ENCODE peak calls at places on chromosome X, in five cellular contexts. E is HFFc6, D is left lung, N is fibroblast of lung, Q is body of pancreas. T is an unnamed sample.
A peak's percentile ranks its signal among the peaks of the same experiment; 100 is the strongest.

GRCh38 chrX:40947276-40947675 is 138.0 kb upstream of the USP9X start:
- DNase-seq in E (peak; percentile 3), D (no peak), N (peak; percentile 38), Q (no peak), T (no peak)

GRCh38 chrX:54042609-54043010 is 1.7 kb downstream of the PHF8 start:
- DNase-seq in E (peak; percentile 39), D (peak; percentile 53), N (peak; percentile 57), Q (peak; percentile 19), T (peak; percentile 14)

GRCh38 chrX:154732421-154733071 is 18.3 kb downstream of the GAB3 start:
- DNase-seq in E (peak; percentile 17), D (peak; percentile 67), N (no peak), Q (no peak), T (no peak)

GRCh38 chrX:150038356-150038755 is 100.1 kb upstream of the EOLA2 start:
- DNase-seq in E (no peak), D (no peak), N (no peak), Q (no peak), T (no peak)

GRCh38 chrX:134969726-134970125 is 21.1 kb upstream of the SMIM10 start:
- DNase-seq in E (no peak), D (no peak), N (peak; percentile 39), Q (no peak), T (no peak)

GRCh38 chrX:69229436-69229835 is 64.2 kb upstream of the PJA1 start:
- DNase-seq in E (peak; percentile 82), D (no peak), N (no peak), Q (no peak), T (peak; percentile 10)

GRCh38 chrX:35842657-35843056 is 44.5 kb downstream of the MAGEB16 start:
- DNase-seq in E (no peak), D (no peak), N (no peak), Q (no peak), T (no peak)

GRCh38 chrX:124863303-124863702 is 456.4 kb upstream of the TEX13C start:
- DNase-seq in E (no peak), D (no peak), N (no peak), Q (no peak), T (no peak)

GRCh38 chrX:72180539-72180938 is 1.0 kb upstream of the PIN4 start:
- DNase-seq in E (no peak), D (no peak), N (no peak), Q (no peak), T (no peak)

GRCh38 chrX:21840199-21840557 is 761 bp downstream of the MBTPS2 start:
- DNase-seq in E (no peak), D (no peak), N (no peak), Q (no peak), T (no peak)

GRCh38 chrX:154370300-154370881 is 4.0 kb downstream of the FLNA start:
- DNase-seq in E (no peak), D (no peak), N (peak; percentile 47), Q (no peak), T (no peak)

GRCh38 chrX:68504237-68504636 is 5.4 kb downstream of the YIPF6 start:
- DNase-seq in E (peak; percentile 40), D (no peak), N (peak; percentile 67), Q (no peak), T (no peak)

GRCh38 chrX:68865300-68865699 is 36.5 kb downstream of the EFNB1 start:
- DNase-seq in E (no peak), D (no peak), N (no peak), Q (no peak), T (no peak)

GRCh38 chrX:137567474-137568232 is 1.7 kb downstream of the ZIC3 start:
- DNase-seq in E (no peak), D (no peak), N (no peak), Q (no peak), T (no peak)

GRCh38 chrX:3526084-3526483 is 179.6 kb upstream of the MXRA5 start:
- DNase-seq in E (peak; percentile 47), D (no peak), N (no peak), Q (no peak), T (no peak)

GRCh38 chrX:155954793-155955192 is 42.7 kb upstream of the IL9R start:
- DNase-seq in E (no peak), D (no peak), N (no peak), Q (no peak), T (no peak)

GRCh38 chrX:78514852-78515251 is 144.3 kb downstream of the RTL3 start:
- DNase-seq in E (no peak), D (no peak), N (no peak), Q (no peak), T (no peak)

DNA sequence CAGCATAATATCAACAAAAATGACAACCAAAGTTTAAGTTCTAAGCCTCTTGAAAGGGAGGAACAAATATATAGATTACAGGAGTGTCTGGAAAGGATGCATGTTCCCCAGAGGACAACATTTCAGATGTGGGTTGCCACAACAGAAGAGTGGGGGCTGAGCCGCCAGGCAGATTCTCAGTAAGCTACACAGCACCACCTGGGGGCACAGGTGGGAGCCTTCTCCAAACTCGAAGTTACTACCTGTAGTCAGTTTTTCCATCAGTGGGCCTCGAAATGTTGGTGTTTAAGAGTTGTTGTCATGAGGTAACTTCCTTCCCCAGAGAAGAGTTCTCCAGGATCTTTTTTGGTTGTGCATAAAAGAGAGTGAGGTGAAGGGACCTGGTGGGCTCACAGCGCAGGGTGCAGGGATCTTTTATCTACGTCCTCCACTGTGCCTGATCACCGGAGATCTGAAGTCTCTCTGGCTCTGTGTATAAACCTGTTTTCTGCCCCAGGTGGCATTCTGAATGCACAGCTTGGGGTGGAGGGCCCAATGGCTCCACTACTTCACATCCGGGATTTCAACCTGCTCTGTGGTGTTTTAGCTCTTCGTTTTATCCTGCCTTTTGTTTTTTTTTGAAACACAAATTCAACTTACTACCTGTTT is 58.4 kb upstream of the STS start:
- DNase-seq in E (no peak), D (no peak), N (no peak), Q (no peak), T (no peak)
- TF ChIP-seq CTCF in E (no peak), D (no peak), N (no peak), Q (no peak), T (peak; percentile 6)

GRCh38 chrX:97743014-97743413 is 859.3 kb downstream of the RPA4 start:
- DNase-seq in E (no peak), D (no peak), N (no peak), Q (peak; percentile 8), T (no peak)
- TF ChIP-seq CTCF in E (peak; percentile 14), D (no peak), N (no peak), Q (no peak), T (no peak)

GRCh38 chrX:14963447-14964236 is 90.4 kb downstream of the MOSPD2 start:
- DNase-seq in E (peak; percentile 70), D (no peak), N (peak; percentile 5), Q (no peak), T (peak; percentile 38)

DNA sequence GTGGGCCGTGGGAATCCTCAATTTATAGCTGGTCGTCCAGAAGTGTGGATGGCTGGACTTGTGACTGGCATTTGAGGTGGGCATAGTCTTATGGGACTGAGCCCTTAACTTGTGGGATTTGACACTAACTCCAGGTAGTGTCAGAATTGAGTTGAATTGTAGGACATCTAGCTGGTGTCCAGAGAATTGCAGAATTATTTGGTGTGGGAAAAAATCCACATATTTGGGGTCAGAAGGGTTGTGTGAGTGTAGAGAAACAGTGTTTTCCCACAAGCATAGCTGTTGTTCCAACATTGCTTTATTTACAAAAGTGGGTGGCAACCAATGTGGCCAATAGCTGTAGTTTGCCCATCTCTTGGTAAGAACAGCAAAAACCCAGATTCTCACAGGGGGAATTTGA is 91.3 kb downstream of the MOSPD2 start:
- DNase-seq in E (peak; percentile 52), D (no peak), N (peak; percentile 11), Q (no peak), T (peak; percentile 16)
- TF ChIP-seq CTCF in E (peak; percentile 44), D (no peak), N (peak; percentile 17), Q (no peak), T (peak; percentile 23)

GRCh38 chrX:132740316-132741123 is 217.9 kb downstream of the HS6ST2 start:
- DNase-seq in E (no peak), D (no peak), N (peak; percentile 12), Q (no peak), T (no peak)
- TF ChIP-seq CTCF in E (peak; percentile 61), D (peak; percentile 45), N (peak; percentile 68), Q (no peak), T (peak; percentile 52)

GRCh38 chrX:66110112-66110511 is 53.9 kb upstream of the HEPH start:
- DNase-seq in E (no peak), D (no peak), N (peak; percentile 4), Q (no peak), T (peak; percentile 0)
- TF ChIP-seq CTCF in E (peak; percentile 66), D (peak; percentile 26), N (peak; percentile 18), Q (peak; percentile 12), T (peak; percentile 58)

GRCh38 chrX:115952417-115953092 is 218.0 kb upstream of the AGTR2 start:
- DNase-seq in E (no peak), D (no peak), N (no peak), Q (no peak), T (no peak)

GRCh38 chrX:115946059-115946458 is 224.5 kb upstream of the AGTR2 start:
- DNase-seq in E (no peak), D (no peak), N (no peak), Q (no peak), T (no peak)

GRCh38 chrX:115948018-115948923 is 222.3 kb upstream of the AGTR2 start:
- DNase-seq in E (no peak), D (no peak), N (no peak), Q (no peak), T (no peak)

GRCh38 chrX:115949900-115950822 is 220.4 kb upstream of the AGTR2 start:
- DNase-seq in E (no peak), D (no peak), N (no peak), Q (peak; percentile 17), T (no peak)
- TF ChIP-seq CTCF in E (no peak), D (no peak), N (no peak), Q (no peak), T (no peak)

T was measured in AG09309.